ENCODE peak calls at places on chromosomes 3 and 15, in five cellular contexts. O is NB4, L is MM.1S, I is AG04450, M is glutamatergic neuron. U is an unnamed sample.

GRCh38 chr3:126704494-126705214 is 614 bp downstream of the CHCHD6 start:
- DNase-seq in O (no peak), L (no peak), I (no peak), M (no peak), U (no peak)

GRCh38 chr3:195715583-195716266 is 5.1 kb upstream of the MUC20 start:
- DNase-seq in O (no peak), L (no peak), I (no peak), M (no peak), U (peak; percentile 77)

GRCh38 chr3:110314512-110315114 is 757.0 kb upstream of the NECTIN3 start:
- DNase-seq in O (peak; percentile 58), L (peak; percentile 68), I (no peak), M (peak; percentile 59), U (peak; percentile 60)

GRCh38 chr3:87309601-87310000 is 33.2 kb upstream of the POU1F1 start:
- DNase-seq in O (no peak), L (no peak), I (no peak), M (no peak), U (peak; percentile 66)

GRCh38 chr3:33277193-33277882 is at the start of gene FBXL2:
- DNase-seq in O (peak; percentile 48), L (peak; percentile 69), I (peak; percentile 2), M (peak; percentile 97), U (peak; percentile 36)

GRCh38 chr3:126613481-126614187 is 41.3 kb downstream of the TXNRD3 start:
- DNase-seq in O (peak; percentile 49), L (no peak), I (no peak), M (no peak), U (no peak)

GRCh38 chr15:74173545-74174215 is at the start of gene ISLR:
- DNase-seq in O (no peak), L (no peak), I (no peak), M (peak; percentile 15), U (no peak)

GRCh38 chr3:83649692-83650091 is 1309.1 kb upstream of the CADM2 start:
- DNase-seq in O (no peak), L (no peak), I (no peak), M (no peak), U (no peak)

GRCh38 chr3:177294221-177294620 is 96.9 kb upstream of the TBL1XR1 start:
- DNase-seq in O (no peak), L (no peak), I (no peak), M (no peak), U (peak; percentile 99)

GRCh38 chr3:67291287-67292252 is 293.5 kb downstream of the KBTBD8 start:
- DNase-seq in O (no peak), L (no peak), I (no peak), M (no peak), U (peak; percentile 9)

GRCh38 chr3:60017631-60018030 is 967.8 kb upstream of the CFAP20DC start:
- DNase-seq in O (peak; percentile 4), L (peak; percentile 72), I (no peak), M (no peak), U (peak; percentile 68)

GRCh38 chr3:63791974-63792373 is 27.1 kb upstream of the C3orf49 start:
- DNase-seq in O (peak; percentile 25), L (no peak), I (no peak), M (no peak), U (peak; percentile 78)

GRCh38 chr3:171056528-171056927 is 30.0 kb upstream of the SLC2A2 start:
- DNase-seq in O (no peak), L (no peak), I (peak; percentile 15), M (no peak), U (peak; percentile 88)

GRCh38 chr15:68265674-68266073 is 11.9 kb upstream of the FEM1B start:
- DNase-seq in O (no peak), L (no peak), I (no peak), M (no peak), U (no peak)

GRCh38 chr3:46586738-46587246 is 20.7 kb upstream of the LRRC2 start:
- DNase-seq in O (no peak), L (no peak), I (no peak), M (no peak), U (no peak)

GRCh38 chr3:129542747-129543146 is 228 bp upstream of the H1-8 start:
- DNase-seq in O (no peak), L (no peak), I (no peak), M (no peak), U (no peak)

GRCh38 chr15:95559875-95560394 is 770.6 kb upstream of the NR2F2 start:
- DNase-seq in O (peak; percentile 25), L (no peak), I (peak; percentile 69), M (no peak), U (peak; percentile 85)

GRCh38 chr15:55846108-55846707 is 103.3 kb upstream of the PRTG start:
- DNase-seq in O (peak; percentile 73), L (peak; percentile 81), I (peak; percentile 71), M (no peak), U (peak; percentile 72)

GRCh38 chr3:162492446-162493081 is 996.0 kb downstream of the OTOL1 start:
- DNase-seq in O (no peak), L (no peak), I (peak; percentile 33), M (no peak), U (no peak)

GRCh38 chr3:191350389-191351090 is 20.2 kb upstream of the UTS2B start:
- DNase-seq in O (no peak), L (no peak), I (no peak), M (no peak), U (peak; percentile 35)

GRCh38 chr3:52892625-52893311 is 4.6 kb downstream of the STIMATE start:
- DNase-seq in O (peak; percentile 34), L (peak; percentile 57), I (no peak), M (no peak), U (peak; percentile 48)

GRCh38 chr15:68199340-68199739 is 5.8 kb downstream of the CALML4 start:
- DNase-seq in O (no peak), L (no peak), I (no peak), M (no peak), U (no peak)

GRCh38 chr3:148077318-148077923 is 620.3 kb upstream of the AGTR1 start:
- DNase-seq in O (peak; percentile 6), L (peak; percentile 50), I (no peak), M (no peak), U (peak; percentile 37)

GRCh38 chr3:71010731-71011455 is 572.6 kb downstream of the FOXP1 start:
- DNase-seq in O (no peak), L (peak; percentile 87), I (no peak), M (no peak), U (no peak)

GRCh38 chr15:70870066-70870465 is 16.1 kb upstream of the LARP6 start:
- DNase-seq in O (peak; percentile 56), L (peak; percentile 48), I (no peak), M (no peak), U (no peak)

GRCh38 chr3:126939347-126939735 is 43.6 kb upstream of the PLXNA1 start:
- DNase-seq in O (no peak), L (no peak), I (no peak), M (no peak), U (no peak)

GRCh38 chr15:31758126-31758525 is 272.2 kb upstream of the CHRNA7 start:
- DNase-seq in O (peak; percentile 18), L (peak; percentile 95), I (no peak), M (no peak), U (peak; percentile 37)

GRCh38 chr3:49683162-49683561 is 6.1 kb downstream of the MST1 start:
- DNase-seq in O (no peak), L (no peak), I (no peak), M (no peak), U (no peak)

GRCh38 chr15:90686435-90687218 is 30.5 kb upstream of the BLM start:
- DNase-seq in O (peak; percentile 86), L (no peak), I (no peak), M (no peak), U (no peak)

GRCh38 chr15:87667643-87668042 is 588.9 kb downstream of the NTRK3 start:
- DNase-seq in O (no peak), L (no peak), I (no peak), M (no peak), U (no peak)

GRCh38 chr15:87671289-87671688 is 585.2 kb downstream of the NTRK3 start:
- DNase-seq in O (no peak), L (no peak), I (no peak), M (no peak), U (no peak)

GRCh38 chr15:87669846-87670245 is 586.7 kb downstream of the NTRK3 start:
- DNase-seq in O (no peak), L (no peak), I (no peak), M (no peak), U (no peak)

GRCh38 chr15:87672309-87672897 is 584.1 kb downstream of the NTRK3 start:
- DNase-seq in O (no peak), L (no peak), I (peak; percentile 10), M (peak; percentile 69), U (peak; percentile 1)
- TF ChIP-seq CTCF in O (peak; percentile 30), L (peak; percentile 5), I (peak; percentile 94), M (peak; percentile 79), U (peak; percentile 17)

GRCh38 chr15:28191832-28192231 is 92.7 kb upstream of the OCA2 start:
- DNase-seq in O (peak; percentile 3), L (no peak), I (peak; percentile 36), M (peak; percentile 90), U (no peak)
- TF ChIP-seq CTCF in O (no peak), L (no peak), I (peak; percentile 49), M (peak; percentile 59), U (no peak)

DNA sequence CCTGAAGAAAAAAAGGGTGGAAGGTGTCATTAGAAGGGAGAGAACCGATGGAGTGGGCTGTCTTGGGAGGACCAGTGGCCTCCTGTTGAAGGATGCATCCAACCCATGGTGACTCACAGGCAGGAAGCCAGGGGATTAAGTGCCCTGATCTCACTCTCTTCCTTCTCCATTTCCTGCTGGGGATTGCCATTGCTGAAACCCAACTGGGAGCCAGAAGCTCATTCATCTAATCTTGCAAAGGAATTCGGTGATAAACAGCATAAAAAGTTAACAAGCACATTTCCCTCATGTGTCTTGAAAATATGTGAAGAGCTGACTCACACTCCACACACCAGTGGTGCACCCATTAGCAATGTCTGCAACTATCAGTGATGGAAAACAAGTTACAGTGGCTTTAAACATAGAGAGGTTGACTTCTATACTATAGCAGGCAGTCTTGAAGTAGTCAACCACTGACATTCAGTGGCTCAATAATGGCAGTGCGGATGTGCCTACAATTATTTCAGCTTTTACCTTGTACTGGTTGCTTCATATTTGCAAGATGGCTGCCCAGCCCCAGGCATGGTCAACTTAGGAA is 12.8 kb upstream of the CSRNP1 start:
- DNase-seq in O (peak; percentile 54), L (no peak), I (no peak), M (no peak), U (peak; percentile 93)
- TF ChIP-seq CTCF in O (no peak), L (no peak), I (no peak), M (no peak), U (no peak)

GRCh38 chr3:157159037-157159761 is 748 bp downstream of the CCNL1 start:
- DNase-seq in O (peak; percentile 78), L (peak; percentile 96), I (no peak), M (peak; percentile 79), U (peak; percentile 84)
- TF ChIP-seq CTCF in O (peak; percentile 14), L (peak; percentile 28), I (peak; percentile 27), M (no peak), U (peak; percentile 15)

GRCh38 chr3:139241783-139242182 is 102.0 kb upstream of the MRPS22 start:
- DNase-seq in O (no peak), L (no peak), I (no peak), M (no peak), U (no peak)
- TF ChIP-seq CTCF in O (no peak), L (no peak), I (peak; percentile 41), M (no peak), U (no peak)

DNA sequence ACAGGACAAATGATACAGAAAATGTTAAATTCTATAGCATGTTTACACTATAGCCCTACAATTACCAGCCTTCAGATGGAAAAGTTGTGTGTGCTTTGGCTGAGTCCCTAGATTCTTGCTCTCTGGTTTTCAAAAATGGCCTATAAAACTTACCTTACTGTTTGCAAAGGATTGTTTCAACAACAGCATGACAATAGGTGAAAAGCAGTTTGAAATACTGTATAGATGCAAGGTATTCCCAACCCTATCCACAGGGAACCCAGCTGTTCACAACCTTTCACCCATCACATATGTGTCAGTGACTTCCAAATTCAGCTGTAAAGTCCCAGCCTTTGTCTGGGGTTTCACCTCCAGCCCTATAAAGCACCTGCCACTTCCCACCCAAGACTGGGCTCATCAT is 97.3 kb downstream of the NEK10 start:
- DNase-seq in O (no peak), L (no peak), I (no peak), M (no peak), U (no peak)
- TF ChIP-seq CTCF in O (no peak), L (no peak), I (no peak), M (no peak), U (no peak)

U was measured in bronchial epithelial cell.